ENCODE peak calls at places on chromosomes 4 and X, in six cellular contexts. D is K562, T is fibroblast of lung, I is hepatocyte, P is DND-41, M is OCI-LY7. L is an unnamed sample.

GRCh38 chr4:108972613-108973283 is 209.9 kb upstream of the ETNPPL start:
- DNase-seq in D (no peak), T (no peak), I (no peak), P (no peak), M (no peak), L (no peak)

GRCh38 chr4:147299205-147299604 is 181.7 kb upstream of the EDNRA start:
- DNase-seq in D (no peak), T (no peak), I (no peak), P (no peak), M (no peak), L (no peak)

GRCh38 chrX:72094894-72095293 is 36.8 kb downstream of the RTL5 start:
- DNase-seq in D (peak; percentile 36), T (peak; percentile 23), I (peak; percentile 43), P (peak; percentile 4), M (no peak), L (peak; percentile 21)

GRCh38 chrX:108088511-108088910 is 2.8 kb downstream of the PSMD10 start:
- DNase-seq in D (no peak), T (no peak), I (peak; percentile 10), P (no peak), M (no peak), L (no peak)

GRCh38 chrX:133580630-133581029 is 165.3 kb upstream of the GPC4 start:
- DNase-seq in D (no peak), T (peak; percentile 73), I (no peak), P (no peak), M (no peak), L (no peak)

GRCh38 chrX:44343412-44343942 is at the start of gene EFHC2:
- DNase-seq in D (peak; percentile 70), T (peak; percentile 21), I (peak; percentile 51), P (no peak), M (no peak), L (peak; percentile 46)

GRCh38 chrX:106631615-106632014 is 19.8 kb downstream of the RADX start:
- DNase-seq in D (no peak), T (no peak), I (no peak), P (no peak), M (no peak), L (no peak)

GRCh38 chrX:13164611-13165010 is 120.2 kb upstream of the FAM9C start:
- DNase-seq in D (no peak), T (no peak), I (no peak), P (no peak), M (no peak), L (peak; percentile 64)

GRCh38 chrX:153609917-153610833 is 11.2 kb upstream of the CCNQ start:
- DNase-seq in D (peak; percentile 74), T (peak; percentile 59), I (peak; percentile 85), P (peak; percentile 53), M (no peak), L (peak; percentile 86)

GRCh38 chr4:80393246-80393969 is 57.9 kb downstream of the CFAP299 start:
- DNase-seq in D (no peak), T (peak; percentile 6), I (no peak), P (no peak), M (no peak), L (no peak)

GRCh38 chr4:6907658-6908191 is 1.9 kb upstream of the TBC1D14 start:
- DNase-seq in D (peak; percentile 61), T (no peak), I (peak; percentile 68), P (no peak), M (peak; percentile 37), L (peak; percentile 77)

GRCh38 chrX:19064175-19064574 is 58.1 kb downstream of the ADGRG2 start:
- DNase-seq in D (no peak), T (peak; percentile 60), I (no peak), P (no peak), M (no peak), L (no peak)

GRCh38 chrX:136209016-136209738 is 42.0 kb downstream of the MAP7D3 start:
- DNase-seq in D (peak; percentile 51), T (peak; percentile 45), I (peak; percentile 34), P (peak; percentile 30), M (no peak), L (peak; percentile 44)

GRCh38 chrX:135328421-135329005 is 19.2 kb downstream of the ETDC start:
- DNase-seq in D (no peak), T (peak; percentile 37), I (no peak), P (no peak), M (no peak), L (no peak)

GRCh38 chr4:125826801-125827200 is 512.0 kb downstream of the FAT4 start:
- DNase-seq in D (no peak), T (peak; percentile 82), I (no peak), P (no peak), M (no peak), L (no peak)

GRCh38 chr4:138977525-138977924 is 38.1 kb upstream of the NOCT start:
- DNase-seq in D (no peak), T (no peak), I (no peak), P (no peak), M (peak; percentile 55), L (no peak)

GRCh38 chr4:6112606-6113290 is 87.6 kb downstream of the JAKMIP1 start:
- DNase-seq in D (no peak), T (no peak), I (no peak), P (no peak), M (no peak), L (no peak)

GRCh38 chrX:136627381-136627780 is 20.6 kb upstream of the CD40LG start:
- DNase-seq in D (no peak), T (no peak), I (no peak), P (peak; percentile 12), M (no peak), L (no peak)

GRCh38 chr4:169215656-169216055 is 55.1 kb downstream of the SH3RF1 start:
- DNase-seq in D (no peak), T (no peak), I (no peak), P (no peak), M (peak; percentile 6), L (no peak)

GRCh38 chrX:40897768-40898167 is 162.4 kb upstream of the MED14 start:
- DNase-seq in D (no peak), T (no peak), I (no peak), P (no peak), M (no peak), L (no peak)

GRCh38 chrX:30893206-30893605 is 4.2 kb upstream of the TAB3 start:
- DNase-seq in D (no peak), T (peak; percentile 69), I (no peak), P (no peak), M (no peak), L (no peak)

GRCh38 chr4:147799986-147800555 is 68.2 kb downstream of the ARHGAP10 start:
- DNase-seq in D (no peak), T (peak; percentile 34), I (no peak), P (peak; percentile 64), M (no peak), L (peak; percentile 33)

GRCh38 chr4:169899295-169899694 is 126.9 kb downstream of the MFAP3L start:
- DNase-seq in D (no peak), T (peak; percentile 91), I (no peak), P (no peak), M (no peak), L (no peak)

DNA sequence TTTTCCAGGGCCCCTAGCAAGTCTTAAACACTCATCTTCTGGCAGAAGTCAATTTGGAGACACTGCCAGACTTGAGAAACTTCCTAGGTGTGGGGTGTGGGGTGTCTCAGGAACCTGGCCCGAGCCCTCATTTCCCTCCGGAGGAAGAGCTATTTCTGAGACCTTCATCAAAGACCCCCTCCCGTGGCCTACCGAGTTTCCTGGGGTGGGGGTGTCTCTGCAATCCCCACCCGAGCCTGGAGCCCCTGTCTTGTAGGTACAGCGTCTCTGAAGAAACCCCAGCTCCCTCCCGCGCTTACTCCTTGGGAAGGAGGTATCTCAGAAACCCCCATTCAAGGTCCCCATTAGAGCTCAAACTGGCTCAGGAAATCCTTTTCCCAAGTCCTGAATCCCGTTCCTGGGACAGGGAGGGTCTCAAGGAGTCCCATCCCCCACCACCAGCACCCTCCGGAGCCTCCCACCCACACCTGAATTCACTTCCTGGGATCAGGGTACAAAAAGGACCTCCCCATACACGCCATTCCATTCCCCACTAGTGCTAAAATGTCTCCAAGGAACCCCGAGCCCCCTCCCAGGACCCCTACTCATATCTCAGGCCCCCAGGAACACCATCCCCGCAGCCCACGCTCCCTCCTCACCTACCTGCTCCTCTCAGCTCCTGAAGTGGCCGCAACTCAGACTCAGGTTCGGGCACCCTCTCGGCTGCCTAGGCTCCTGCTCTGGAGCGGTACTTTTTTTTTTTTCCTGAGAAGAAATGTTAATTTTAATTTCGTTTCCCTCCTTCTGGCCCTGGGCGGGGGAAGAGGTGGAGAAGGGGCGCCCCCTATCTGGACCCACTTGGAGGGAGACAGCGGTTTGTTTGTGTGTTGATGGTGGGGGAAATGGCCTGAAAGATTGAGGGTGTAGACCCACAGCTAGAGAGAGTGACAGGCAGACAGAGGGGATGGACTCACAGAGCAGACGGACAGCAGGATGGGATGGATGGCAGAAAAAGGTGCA is 1.1 kb downstream of the SLC38A5 start:
- DNase-seq in D (peak; percentile 44), T (no peak), I (no peak), P (peak; percentile 66), M (peak; percentile 66), L (peak; percentile 27)
- TF ChIP-seq CTCF in D (peak; percentile 48), T (peak; percentile 13), I (no peak), P (peak; percentile 67), M (peak; percentile 81), L (peak; percentile 49)

GRCh38 chr4:163744861-163745260 is 250.4 kb downstream of the TMA16 start:
- DNase-seq in D (no peak), T (no peak), I (no peak), P (no peak), M (peak; percentile 4), L (no peak)
- H2AFZ ChIP-seq in D (no peak overlapping the region), T (no peak overlapping the region), I (no peak overlapping the region), P (no peak overlapping the region), M (no peak overlapping the region), L (no peak overlapping the region)

DNA sequence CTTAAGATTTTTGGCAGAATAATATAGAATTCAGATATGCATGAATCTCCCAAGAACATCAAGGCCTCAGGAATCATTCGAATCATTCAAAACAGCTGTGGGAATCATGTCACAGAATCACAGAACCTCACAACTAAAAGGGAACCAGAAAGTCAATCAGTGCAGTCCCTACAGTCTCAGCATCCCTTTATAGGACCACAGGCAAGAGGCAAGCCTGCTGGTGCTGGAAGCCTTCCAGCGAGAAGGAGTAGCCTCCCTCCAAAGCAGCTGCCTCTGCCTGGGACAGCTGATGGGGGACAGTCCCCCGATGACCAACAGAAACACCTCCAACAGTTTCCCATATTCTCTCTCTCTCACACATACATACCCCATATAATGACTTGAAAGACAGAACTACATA is 20.7 kb downstream of the QDPR start:
- DNase-seq in D (no peak), T (no peak), I (no peak), P (no peak), M (no peak), L (no peak)
- H3K36me3 ChIP-seq in D (peaks cover 87% of the 10 kb centered on the region), T (peaks cover 9% of the 10 kb centered on the region), I (no peaks in the 10 kb centered on the region), P (peaks cover 36% of the 10 kb centered on the region), M (peaks cover 4% of the 10 kb centered on the region), L (no peaks in the 10 kb centered on the region)

GRCh38 chr4:154348657-154349056 is 142.9 kb downstream of the DCHS2 start:
- DNase-seq in D (no peak), T (no peak), I (no peak), P (no peak), M (peak; percentile 1), L (no peak)

GRCh38 chr4:154345359-154345758 is 146.2 kb downstream of the DCHS2 start:
- DNase-seq in D (no peak), T (no peak), I (no peak), P (no peak), M (no peak), L (no peak)

GRCh38 chr4:154349829-154350228 is 141.8 kb downstream of the DCHS2 start:
- DNase-seq in D (no peak), T (no peak), I (peak; percentile 46), P (no peak), M (peak; percentile 3), L (peak; percentile 50)

GRCh38 chr4:154341448-154341847 is 150.2 kb downstream of the DCHS2 start:
- DNase-seq in D (no peak), T (no peak), I (no peak), P (no peak), M (no peak), L (no peak)

GRCh38 chr4:154344686-154345085 is 146.9 kb downstream of the DCHS2 start:
- DNase-seq in D (no peak), T (no peak), I (no peak), P (no peak), M (peak; percentile 11), L (peak; percentile 51)
- TF ChIP-seq CTCF in D (peak; percentile 58), T (no peak), I (no peak), P (no peak), M (peak; percentile 48), L (peak; percentile 52)

L was measured in neural progenitor cell.